ENCODE peak calls at places on chromosome 12, in six cellular contexts. U is WTC11; A is neural crest cell; P is Daoy; Y is activated CD4-positive, alpha-beta T cell treated with anti-CD3 and anti-CD28 coated beads for 36 hours; G is astrocyte of the spinal cord. B is an unnamed sample.

GRCh38 chr12:25256826-25257225 is 6.1 kb upstream of the KRAS start:
- DNase-seq in P (no peak), A (no peak), G (no peak), U (no peak), Y (no peak), B (no peak)

GRCh38 chr12:51085757-51086156 is 2.4 kb upstream of the CSRNP2 start:
- DNase-seq in Y (no peak), U (no peak), A (no peak), P (no peak), G (no peak), B (no peak)

GRCh38 chr12:59077153-59077930 is 157.0 kb upstream of the LRIG3 start:
- DNase-seq in P (no peak), Y (no peak), G (no peak), A (no peak), U (no peak), B (no peak)

GRCh38 chr12:19992311-19992710 is 376.0 kb upstream of the PDE3A start:
- DNase-seq in P (no peak), U (no peak), Y (no peak), A (no peak), G (no peak), B (no peak)

GRCh38 chr12:31658743-31659086 is 773 bp upstream of the ETFBKMT start:
- DNase-seq in U (no peak), G (no peak), A (no peak), P (no peak), Y (no peak), B (no peak)

GRCh38 chr12:27843714-27844245 is 63.7 kb upstream of the MANSC4 start:
- DNase-seq in G (peak; percentile 38), P (peak; percentile 92), U (no peak), A (no peak), Y (no peak), B (no peak)

GRCh38 chr12:41250748-41251147 is 62.6 kb downstream of the PDZRN4 start:
- DNase-seq in U (no peak), Y (no peak), P (no peak), A (no peak), G (peak; percentile 29), B (no peak)

GRCh38 chr12:92396647-92397258 is 251.1 kb upstream of the BTG1 start:
- DNase-seq in P (peak; percentile 28), U (no peak), G (peak; percentile 61), A (no peak), Y (peak; percentile 46), B (no peak)

GRCh38 chr12:57620936-57621496 is 9.8 kb downstream of the ARHGEF25 start:
- DNase-seq in P (no peak), U (no peak), Y (peak; percentile 35), G (no peak), A (no peak), B (no peak)

GRCh38 chr12:121139301-121139700 is 6.6 kb downstream of the P2RX7 start:
- DNase-seq in G (no peak), A (no peak), U (no peak), Y (no peak), P (no peak), B (no peak)